ENCODE peak calls at places on chromosome 21, in six cellular contexts. One of them, this sample, is unnamed.

GRCh38 chr21:45330075-45330781 is 42.5 kb upstream of the POFUT2 start:
- DNase-seq in stimulated activated CD4-positive, alpha-beta T cell treated with anti-CD3 and anti-CD28 coated beads, Interleukin-2, amount 100 ng/mL, for 24 hours: no peak
- DNase-seq in mammary epithelial cell: peak; percentile 29
- DNase-seq in GM23338: no peak
- DNase-seq in amniotic stem cell: peak; percentile 26
- DNase-seq in glutamatergic neuron: no peak
- DNase-seq in this sample: peak; percentile 48

GRCh38 chr21:25369524-25370300 is 237.6 kb downstream of the MRPL39 start:
- DNase-seq in stimulated activated CD4-positive, alpha-beta T cell treated with anti-CD3 and anti-CD28 coated beads, Interleukin-2, amount 100 ng/mL, for 24 hours: no peak
- DNase-seq in GM23338: no peak
- DNase-seq in glutamatergic neuron: no peak
- DNase-seq in mammary epithelial cell: no peak
- DNase-seq in amniotic stem cell: no peak
- DNase-seq in this sample: peak; percentile 82

GRCh38 chr21:38440746-38441145 is 57.5 kb downstream of the ERG start:
- DNase-seq in stimulated activated CD4-positive, alpha-beta T cell treated with anti-CD3 and anti-CD28 coated beads, Interleukin-2, amount 100 ng/mL, for 24 hours: no peak
- DNase-seq in mammary epithelial cell: peak; percentile 74
- DNase-seq in GM23338: no peak
- DNase-seq in glutamatergic neuron: no peak
- DNase-seq in amniotic stem cell: peak; percentile 61
- DNase-seq in this sample: peak; percentile 80

GRCh38 chr21:38910390-38911008 is 104.8 kb downstream of the ETS2 start:
- DNase-seq in glutamatergic neuron: no peak
- DNase-seq in stimulated activated CD4-positive, alpha-beta T cell treated with anti-CD3 and anti-CD28 coated beads, Interleukin-2, amount 100 ng/mL, for 24 hours: no peak
- DNase-seq in GM23338: no peak
- DNase-seq in amniotic stem cell: no peak
- DNase-seq in mammary epithelial cell: peak; percentile 89
- DNase-seq in this sample: no peak

GRCh38 chr21:34630536-34631143 is 15.7 kb upstream of the RCAN1 start:
- DNase-seq in glutamatergic neuron: no peak
- DNase-seq in amniotic stem cell: peak; percentile 25
- DNase-seq in mammary epithelial cell: peak; percentile 42
- DNase-seq in GM23338: peak; percentile 70
- DNase-seq in stimulated activated CD4-positive, alpha-beta T cell treated with anti-CD3 and anti-CD28 coated beads, Interleukin-2, amount 100 ng/mL, for 24 hours: no peak
- DNase-seq in this sample: peak; percentile 22

GRCh38 chr21:14273736-14274538 is 58.0 kb downstream of the RBM11 start:
- DNase-seq in mammary epithelial cell: peak; percentile 28
- DNase-seq in GM23338: peak; percentile 72
- DNase-seq in glutamatergic neuron: peak; percentile 47
- DNase-seq in stimulated activated CD4-positive, alpha-beta T cell treated with anti-CD3 and anti-CD28 coated beads, Interleukin-2, amount 100 ng/mL, for 24 hours: peak; percentile 12
- DNase-seq in amniotic stem cell: no peak
- DNase-seq in this sample: no peak

GRCh38 chr21:44931137-44931500 is 8.7 kb upstream of the SLX9 start:
- DNase-seq in glutamatergic neuron: no peak
- DNase-seq in GM23338: peak; percentile 57
- DNase-seq in stimulated activated CD4-positive, alpha-beta T cell treated with anti-CD3 and anti-CD28 coated beads, Interleukin-2, amount 100 ng/mL, for 24 hours: peak; percentile 37
- DNase-seq in amniotic stem cell: no peak
- DNase-seq in mammary epithelial cell: no peak
- DNase-seq in this sample: no peak

GRCh38 chr21:42513151-42513984 is at the start of gene SLC37A1:
- DNase-seq in glutamatergic neuron: peak; percentile 48
- DNase-seq in stimulated activated CD4-positive, alpha-beta T cell treated with anti-CD3 and anti-CD28 coated beads, Interleukin-2, amount 100 ng/mL, for 24 hours: peak; percentile 56
- DNase-seq in mammary epithelial cell: no peak
- DNase-seq in GM23338: peak; percentile 73
- DNase-seq in amniotic stem cell: no peak
- DNase-seq in this sample: no peak

GRCh38 chr21:39020751-39021474 is 162.3 kb downstream of the PSMG1 start:
- DNase-seq in glutamatergic neuron: no peak
- DNase-seq in GM23338: no peak
- DNase-seq in stimulated activated CD4-positive, alpha-beta T cell treated with anti-CD3 and anti-CD28 coated beads, Interleukin-2, amount 100 ng/mL, for 24 hours: no peak
- DNase-seq in mammary epithelial cell: peak; percentile 77
- DNase-seq in amniotic stem cell: no peak
- DNase-seq in this sample: peak; percentile 67

GRCh38 chr21:43194303-43195130 is 25.7 kb downstream of the CRYAA start:
- DNase-seq in mammary epithelial cell: no peak
- DNase-seq in GM23338: no peak
- DNase-seq in amniotic stem cell: no peak
- DNase-seq in glutamatergic neuron: no peak
- DNase-seq in stimulated activated CD4-positive, alpha-beta T cell treated with anti-CD3 and anti-CD28 coated beads, Interleukin-2, amount 100 ng/mL, for 24 hours: no peak
- DNase-seq in this sample: no peak

GRCh38 chr21:28712396-28712795 is 280.3 kb downstream of the LTN1 start:
- DNase-seq in stimulated activated CD4-positive, alpha-beta T cell treated with anti-CD3 and anti-CD28 coated beads, Interleukin-2, amount 100 ng/mL, for 24 hours: no peak
- DNase-seq in mammary epithelial cell: no peak
- DNase-seq in GM23338: no peak
- DNase-seq in amniotic stem cell: no peak
- DNase-seq in glutamatergic neuron: no peak
- DNase-seq in this sample: no peak

GRCh38 chr21:28971171-28971570 is 21.5 kb downstream of the LTN1 start:
- DNase-seq in GM23338: peak; percentile 16
- DNase-seq in mammary epithelial cell: no peak
- DNase-seq in stimulated activated CD4-positive, alpha-beta T cell treated with anti-CD3 and anti-CD28 coated beads, Interleukin-2, amount 100 ng/mL, for 24 hours: no peak
- DNase-seq in glutamatergic neuron: no peak
- DNase-seq in amniotic stem cell: no peak
- DNase-seq in this sample: no peak

GRCh38 chr21:26845066-26845749 is at the start of gene ADAMTS1:
- DNase-seq in mammary epithelial cell: peak; percentile 72
- DNase-seq in glutamatergic neuron: peak; percentile 83
- DNase-seq in stimulated activated CD4-positive, alpha-beta T cell treated with anti-CD3 and anti-CD28 coated beads, Interleukin-2, amount 100 ng/mL, for 24 hours: peak; percentile 30
- DNase-seq in GM23338: peak; percentile 87
- DNase-seq in amniotic stem cell: peak; percentile 83
- DNase-seq in this sample: no peak

GRCh38 chr21:15298306-15298705 is 233.5 kb upstream of the NRIP1 start:
- DNase-seq in amniotic stem cell: no peak
- DNase-seq in GM23338: no peak
- DNase-seq in mammary epithelial cell: no peak
- DNase-seq in glutamatergic neuron: no peak
- DNase-seq in stimulated activated CD4-positive, alpha-beta T cell treated with anti-CD3 and anti-CD28 coated beads, Interleukin-2, amount 100 ng/mL, for 24 hours: no peak
- DNase-seq in this sample: no peak

GRCh38 chr21:24045775-24046215 is 1561.5 kb downstream of the MRPL39 start:
- DNase-seq in amniotic stem cell: peak; percentile 94
- DNase-seq in mammary epithelial cell: no peak
- DNase-seq in stimulated activated CD4-positive, alpha-beta T cell treated with anti-CD3 and anti-CD28 coated beads, Interleukin-2, amount 100 ng/mL, for 24 hours: peak; percentile 37
- DNase-seq in glutamatergic neuron: peak; percentile 66
- DNase-seq in GM23338: peak; percentile 13
- DNase-seq in this sample: peak; percentile 94

GRCh38 chr21:26506951-26507350 is 66.1 kb downstream of the CYYR1 start:
- DNase-seq in amniotic stem cell: no peak
- DNase-seq in GM23338: no peak
- DNase-seq in mammary epithelial cell: peak; percentile 86
- DNase-seq in glutamatergic neuron: no peak
- DNase-seq in stimulated activated CD4-positive, alpha-beta T cell treated with anti-CD3 and anti-CD28 coated beads, Interleukin-2, amount 100 ng/mL, for 24 hours: no peak
- DNase-seq in this sample: peak; percentile 49

GRCh38 chr21:43812139-43812821 is 22.9 kb downstream of the RRP1 start:
- DNase-seq in GM23338: no peak
- DNase-seq in glutamatergic neuron: no peak
- DNase-seq in mammary epithelial cell: peak; percentile 82
- DNase-seq in stimulated activated CD4-positive, alpha-beta T cell treated with anti-CD3 and anti-CD28 coated beads, Interleukin-2, amount 100 ng/mL, for 24 hours: no peak
- DNase-seq in amniotic stem cell: no peak
- DNase-seq in this sample: no peak

GRCh38 chr21:46427516-46427915 is 31.2 kb upstream of the DIP2A start:
- DNase-seq in glutamatergic neuron: no peak
- DNase-seq in GM23338: no peak
- DNase-seq in amniotic stem cell: no peak
- DNase-seq in mammary epithelial cell: no peak
- DNase-seq in stimulated activated CD4-positive, alpha-beta T cell treated with anti-CD3 and anti-CD28 coated beads, Interleukin-2, amount 100 ng/mL, for 24 hours: no peak
- DNase-seq in this sample: no peak

GRCh38 chr21:34740198-34740597 is 71.4 kb downstream of the CLIC6 start:
- DNase-seq in GM23338: no peak
- DNase-seq in mammary epithelial cell: no peak
- DNase-seq in glutamatergic neuron: no peak
- DNase-seq in stimulated activated CD4-positive, alpha-beta T cell treated with anti-CD3 and anti-CD28 coated beads, Interleukin-2, amount 100 ng/mL, for 24 hours: no peak
- DNase-seq in amniotic stem cell: no peak
- DNase-seq in this sample: no peak

GRCh38 chr21:16570196-16570595 is 840.4 kb downstream of the USP25 start:
- DNase-seq in mammary epithelial cell: peak; percentile 58
- DNase-seq in stimulated activated CD4-positive, alpha-beta T cell treated with anti-CD3 and anti-CD28 coated beads, Interleukin-2, amount 100 ng/mL, for 24 hours: no peak
- DNase-seq in glutamatergic neuron: no peak
- DNase-seq in amniotic stem cell: no peak
- DNase-seq in GM23338: no peak
- DNase-seq in this sample: no peak

GRCh38 chr21:44509539-44509938 is 30.5 kb downstream of the KRTAP10-1 start:
- DNase-seq in mammary epithelial cell: peak; percentile 38
- DNase-seq in stimulated activated CD4-positive, alpha-beta T cell treated with anti-CD3 and anti-CD28 coated beads, Interleukin-2, amount 100 ng/mL, for 24 hours: no peak
- DNase-seq in GM23338: no peak
- DNase-seq in glutamatergic neuron: no peak
- DNase-seq in amniotic stem cell: no peak
- DNase-seq in this sample: no peak

GRCh38 chr21:45004059-45004422 is 64.2 kb downstream of the SLX9 start:
- DNase-seq in glutamatergic neuron: peak; percentile 18
- DNase-seq in amniotic stem cell: no peak
- DNase-seq in stimulated activated CD4-positive, alpha-beta T cell treated with anti-CD3 and anti-CD28 coated beads, Interleukin-2, amount 100 ng/mL, for 24 hours: no peak
- DNase-seq in GM23338: no peak
- DNase-seq in mammary epithelial cell: peak; percentile 23
- DNase-seq in this sample: no peak

This sample was measured in HS-5.